ENCODE peak calls at places on chromosomes 16 and 17, in seven cellular contexts. One of them, this sample, is unnamed.

GRCh38 chr17:15954222-15954621 is 9.3 kb downstream of the ADORA2B start:
- DNase-seq in fibroblast of villous mesenchyme: peak
- DNase-seq in adrenal gland: no peak
- DNase-seq in esophagus squamous epithelium: no peak
- DNase-seq in fibroblast of the aortic adventitia: peak
- DNase-seq in cardiac fibroblast: peak
- DNase-seq in fibroblast of lung: peak
- DNase-seq in this sample: no peak

GRCh38 chr17:10702574-10702973 is 5.2 kb downstream of the ADPRM start:
- DNase-seq in esophagus squamous epithelium: no peak
- DNase-seq in fibroblast of the aortic adventitia: peak
- DNase-seq in fibroblast of villous mesenchyme: peak
- DNase-seq in adrenal gland: no peak
- DNase-seq in fibroblast of lung: peak
- DNase-seq in cardiac fibroblast: peak
- DNase-seq in this sample: no peak

GRCh38 chr17:65750166-65750565 is 188.7 kb upstream of the AXIN2 start:
- DNase-seq in cardiac fibroblast: no peak
- DNase-seq in adrenal gland: no peak
- DNase-seq in esophagus squamous epithelium: no peak
- DNase-seq in fibroblast of the aortic adventitia: no peak
- DNase-seq in fibroblast of lung: peak
- DNase-seq in fibroblast of villous mesenchyme: no peak
- DNase-seq in this sample: no peak

GRCh38 chr17:30969989-30970680 is 704 bp upstream of the RNF135 start:
- DNase-seq in fibroblast of the aortic adventitia: peak
- DNase-seq in esophagus squamous epithelium: no peak
- DNase-seq in fibroblast of villous mesenchyme: no peak
- DNase-seq in fibroblast of lung: peak
- DNase-seq in cardiac fibroblast: peak
- DNase-seq in adrenal gland: no peak
- DNase-seq in this sample: no peak

GRCh38 chr16:30839523-30840227 is 52.7 kb upstream of the ZNF629 start:
- DNase-seq in fibroblast of villous mesenchyme: no peak
- DNase-seq in esophagus squamous epithelium: no peak
- DNase-seq in fibroblast of lung: no peak
- DNase-seq in cardiac fibroblast: no peak
- DNase-seq in fibroblast of the aortic adventitia: peak
- DNase-seq in adrenal gland: no peak
- DNase-seq in this sample: no peak

GRCh38 chr17:68288375-68288774 is 2.6 kb downstream of the SLC16A6 start:
- DNase-seq in cardiac fibroblast: peak
- DNase-seq in esophagus squamous epithelium: no peak
- DNase-seq in adrenal gland: no peak
- DNase-seq in fibroblast of lung: no peak
- DNase-seq in fibroblast of villous mesenchyme: no peak
- DNase-seq in fibroblast of the aortic adventitia: no peak
- DNase-seq in this sample: peak

GRCh38 chr17:10802487-10803284 is 1.2 kb downstream of the TMEM238L start:
- DNase-seq in fibroblast of lung: no peak
- DNase-seq in cardiac fibroblast: no peak
- DNase-seq in esophagus squamous epithelium: no peak
- DNase-seq in fibroblast of villous mesenchyme: no peak
- DNase-seq in adrenal gland: no peak
- DNase-seq in fibroblast of the aortic adventitia: no peak
- DNase-seq in this sample: no peak

GRCh38 chr17:74241434-74241833 is 28.1 kb downstream of the TTYH2 start:
- DNase-seq in fibroblast of villous mesenchyme: no peak
- DNase-seq in adrenal gland: no peak
- DNase-seq in esophagus squamous epithelium: no peak
- DNase-seq in fibroblast of the aortic adventitia: peak
- DNase-seq in cardiac fibroblast: peak
- DNase-seq in fibroblast of lung: no peak
- DNase-seq in this sample: no peak

GRCh38 chr17:77494664-77495435 is 354.1 kb downstream of the SEC14L1 start:
- DNase-seq in fibroblast of lung: peak
- DNase-seq in cardiac fibroblast: peak
- DNase-seq in fibroblast of villous mesenchyme: peak
- DNase-seq in adrenal gland: peak
- DNase-seq in esophagus squamous epithelium: no peak
- DNase-seq in fibroblast of the aortic adventitia: peak
- DNase-seq in this sample: no peak

GRCh38 chr17:4033751-4034251 is 69.6 kb upstream of the ATP2A3 start:
- DNase-seq in adrenal gland: no peak
- DNase-seq in fibroblast of the aortic adventitia: no peak
- DNase-seq in fibroblast of lung: no peak
- DNase-seq in cardiac fibroblast: no peak
- DNase-seq in fibroblast of villous mesenchyme: no peak
- DNase-seq in esophagus squamous epithelium: no peak
- DNase-seq in this sample: no peak

GRCh38 chr16:49649013-49649785 is 206.7 kb downstream of the ZNF423 start:
- DNase-seq in esophagus squamous epithelium: no peak
- DNase-seq in fibroblast of the aortic adventitia: peak
- DNase-seq in adrenal gland: no peak
- DNase-seq in fibroblast of lung: peak
- DNase-seq in fibroblast of villous mesenchyme: no peak
- DNase-seq in cardiac fibroblast: peak
- DNase-seq in this sample: no peak

GRCh38 chr17:64053101-64053500 is 32.7 kb upstream of the ICAM2 start:
- DNase-seq in cardiac fibroblast: no peak
- DNase-seq in fibroblast of lung: no peak
- DNase-seq in fibroblast of the aortic adventitia: no peak
- DNase-seq in fibroblast of villous mesenchyme: no peak
- DNase-seq in esophagus squamous epithelium: no peak
- DNase-seq in adrenal gland: no peak
- DNase-seq in this sample: no peak

GRCh38 chr16:70650216-70650615 is 3.9 kb downstream of the IL34 start:
- DNase-seq in esophagus squamous epithelium: no peak
- DNase-seq in adrenal gland: no peak
- DNase-seq in cardiac fibroblast: no peak
- DNase-seq in fibroblast of lung: no peak
- DNase-seq in fibroblast of the aortic adventitia: no peak
- DNase-seq in fibroblast of villous mesenchyme: no peak
- DNase-seq in this sample: no peak

GRCh38 chr16:83968483-83968865 is 430 bp downstream of the NECAB2 start:
- DNase-seq in fibroblast of lung: no peak
- DNase-seq in fibroblast of villous mesenchyme: no peak
- DNase-seq in esophagus squamous epithelium: no peak
- DNase-seq in fibroblast of the aortic adventitia: no peak
- DNase-seq in adrenal gland: no peak
- DNase-seq in cardiac fibroblast: no peak
- DNase-seq in this sample: no peak

GRCh38 chr16:3189869-3190268 is 1.9 kb downstream of the OR1F1 start:
- DNase-seq in fibroblast of villous mesenchyme: no peak
- DNase-seq in fibroblast of the aortic adventitia: no peak
- DNase-seq in cardiac fibroblast: no peak
- DNase-seq in fibroblast of lung: no peak
- DNase-seq in esophagus squamous epithelium: no peak
- DNase-seq in adrenal gland: no peak
- DNase-seq in this sample: no peak
- H3K4me3 ChIP-seq in fibroblast of villous mesenchyme: peak
- H3K4me3 ChIP-seq in fibroblast of the aortic adventitia: peak
- H3K4me3 ChIP-seq in cardiac fibroblast: no peak
- H3K4me3 ChIP-seq in fibroblast of lung: no peak
- H3K4me3 ChIP-seq in esophagus squamous epithelium: no peak
- H3K4me3 ChIP-seq in adrenal gland: no peak
- H3K4me3 ChIP-seq in this sample: no peak

GRCh38 chr16:4517812-4518211 is 20.8 kb downstream of the CDIP1 start:
- DNase-seq in esophagus squamous epithelium: no peak
- DNase-seq in cardiac fibroblast: peak
- DNase-seq in fibroblast of villous mesenchyme: peak
- DNase-seq in fibroblast of lung: peak
- DNase-seq in fibroblast of the aortic adventitia: peak
- DNase-seq in adrenal gland: no peak
- DNase-seq in this sample: no peak
- TF ChIP-seq CTCF in esophagus squamous epithelium: peak
- TF ChIP-seq CTCF in cardiac fibroblast: peak
- TF ChIP-seq CTCF in fibroblast of villous mesenchyme: peak
- TF ChIP-seq CTCF in fibroblast of lung: peak
- TF ChIP-seq CTCF in fibroblast of the aortic adventitia: peak
- TF ChIP-seq CTCF in adrenal gland: peak
- TF ChIP-seq CTCF in this sample: peak

DNA sequence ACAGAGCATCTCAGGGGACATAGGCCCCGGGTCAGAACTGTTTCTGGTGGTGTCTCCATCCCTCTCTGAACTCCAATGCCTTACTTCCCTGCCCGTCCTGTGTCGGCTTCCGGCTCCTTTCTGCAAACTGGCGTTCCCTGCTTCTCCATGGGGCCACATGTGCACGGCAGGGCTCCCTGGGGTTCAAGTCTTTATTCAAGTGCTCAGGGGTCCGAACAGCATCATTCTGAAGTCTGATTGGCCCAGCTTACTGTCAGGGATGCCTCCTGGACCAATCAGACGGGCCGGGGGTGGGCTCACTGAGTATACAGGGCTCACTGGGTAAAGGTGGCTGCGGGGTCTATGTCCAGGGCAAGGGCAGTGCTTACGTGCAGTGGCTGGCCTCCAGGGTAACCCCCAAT is 17.1 kb downstream of the C16orf82 start:
- DNase-seq in adrenal gland: no peak
- DNase-seq in fibroblast of villous mesenchyme: no peak
- DNase-seq in esophagus squamous epithelium: no peak
- DNase-seq in fibroblast of the aortic adventitia: no peak
- DNase-seq in fibroblast of lung: no peak
- DNase-seq in cardiac fibroblast: no peak
- DNase-seq in this sample: no peak
- H3K4me3 ChIP-seq in adrenal gland: no peak
- H3K4me3 ChIP-seq in fibroblast of villous mesenchyme: no peak
- H3K4me3 ChIP-seq in esophagus squamous epithelium: no peak
- H3K4me3 ChIP-seq in fibroblast of the aortic adventitia: no peak
- H3K4me3 ChIP-seq in fibroblast of lung: no peak
- H3K4me3 ChIP-seq in cardiac fibroblast: no peak
- H3K4me3 ChIP-seq in this sample: no peak

DNA sequence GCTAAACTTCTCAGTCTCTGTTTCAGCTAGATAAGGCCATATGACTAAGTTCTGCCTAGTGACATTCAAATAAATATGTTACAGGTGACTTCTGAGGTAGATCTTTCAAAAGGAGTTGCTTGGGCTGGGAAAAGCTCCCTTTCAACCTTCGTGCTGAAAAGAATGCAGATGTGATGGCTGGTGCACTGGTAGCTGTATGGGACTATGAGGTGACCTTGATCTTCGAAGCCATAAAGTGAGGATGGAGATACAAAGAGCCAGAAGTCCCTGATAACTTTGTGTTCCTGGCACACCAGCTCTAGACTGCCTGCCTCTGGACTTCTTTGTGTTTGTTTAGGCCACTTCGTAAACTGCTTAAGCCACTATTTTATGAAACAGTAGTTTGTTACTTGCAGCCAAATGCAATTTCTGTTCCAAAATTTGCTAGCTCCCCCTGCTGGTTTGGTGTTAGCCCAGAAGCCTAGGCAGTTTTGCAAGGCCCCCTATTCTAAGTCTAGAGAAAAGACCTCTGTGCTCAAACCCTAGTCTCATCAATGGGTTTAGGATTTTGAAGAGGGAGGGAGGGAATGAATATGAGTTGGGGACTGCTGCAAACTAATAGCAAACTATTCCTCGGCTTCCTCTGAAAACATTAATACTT is 23.3 kb upstream of the ERCC4 start:
- DNase-seq in esophagus squamous epithelium: no peak
- DNase-seq in fibroblast of lung: peak
- DNase-seq in fibroblast of the aortic adventitia: no peak
- DNase-seq in cardiac fibroblast: no peak
- DNase-seq in fibroblast of villous mesenchyme: no peak
- DNase-seq in adrenal gland: no peak
- DNase-seq in this sample: no peak
- TF ChIP-seq CTCF in esophagus squamous epithelium: peak
- TF ChIP-seq CTCF in fibroblast of lung: peak
- TF ChIP-seq CTCF in fibroblast of the aortic adventitia: peak
- TF ChIP-seq CTCF in cardiac fibroblast: peak
- TF ChIP-seq CTCF in fibroblast of villous mesenchyme: peak
- TF ChIP-seq CTCF in adrenal gland: no peak
- TF ChIP-seq CTCF in this sample: peak

GRCh38 chr16:51150159-51150893 is 744 bp downstream of the SALL1 start:
- DNase-seq in fibroblast of lung: no peak
- DNase-seq in cardiac fibroblast: no peak
- DNase-seq in adrenal gland: no peak
- DNase-seq in fibroblast of villous mesenchyme: no peak
- DNase-seq in fibroblast of the aortic adventitia: no peak
- DNase-seq in esophagus squamous epithelium: no peak
- DNase-seq in this sample: no peak

GRCh38 chr16:51150894-51151320 is at the start of gene SALL1:
- DNase-seq in esophagus squamous epithelium: no peak
- DNase-seq in fibroblast of the aortic adventitia: no peak
- DNase-seq in fibroblast of lung: peak
- DNase-seq in fibroblast of villous mesenchyme: no peak
- DNase-seq in cardiac fibroblast: no peak
- DNase-seq in adrenal gland: no peak
- DNase-seq in this sample: no peak

GRCh38 chr16:51148674-51149228 is 2.3 kb downstream of the SALL1 start:
- DNase-seq in fibroblast of villous mesenchyme: peak
- DNase-seq in fibroblast of the aortic adventitia: peak
- DNase-seq in adrenal gland: no peak
- DNase-seq in cardiac fibroblast: peak
- DNase-seq in fibroblast of lung: no peak
- DNase-seq in esophagus squamous epithelium: no peak
- DNase-seq in this sample: no peak

GRCh38 chr16:51149251-51149661 is 1.8 kb downstream of the SALL1 start:
- DNase-seq in fibroblast of the aortic adventitia: no peak
- DNase-seq in fibroblast of lung: no peak
- DNase-seq in esophagus squamous epithelium: no peak
- DNase-seq in fibroblast of villous mesenchyme: no peak
- DNase-seq in cardiac fibroblast: no peak
- DNase-seq in adrenal gland: no peak
- DNase-seq in this sample: no peak

DNA sequence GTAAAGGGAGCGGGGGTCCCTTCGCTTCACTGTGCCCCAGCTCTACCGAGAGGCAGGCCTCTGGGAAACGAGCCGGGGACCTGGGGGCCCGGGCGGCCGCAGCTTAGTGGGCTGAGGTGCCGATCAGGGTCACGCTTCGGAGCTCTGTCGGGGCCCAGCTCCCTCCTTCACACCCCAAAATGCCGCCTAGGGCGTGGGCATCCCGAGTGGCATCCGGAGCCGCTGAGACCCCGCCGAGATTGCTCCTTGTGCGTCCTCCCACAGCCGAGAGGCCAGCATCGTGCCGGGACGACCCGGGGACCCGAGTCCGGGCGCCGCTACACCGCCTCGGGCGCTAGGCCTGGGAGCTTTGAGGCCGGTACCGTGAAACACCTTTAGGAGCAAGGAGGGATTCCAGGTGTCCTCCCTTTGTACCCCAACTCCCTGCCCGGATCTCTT is 1.3 kb downstream of the SALL1 start:
- DNase-seq in fibroblast of the aortic adventitia: no peak
- DNase-seq in cardiac fibroblast: no peak
- DNase-seq in adrenal gland: no peak
- DNase-seq in esophagus squamous epithelium: no peak
- DNase-seq in fibroblast of lung: no peak
- DNase-seq in fibroblast of villous mesenchyme: no peak
- DNase-seq in this sample: no peak
- H3K4me3 ChIP-seq in fibroblast of the aortic adventitia: peak
- H3K4me3 ChIP-seq in cardiac fibroblast: no peak
- H3K4me3 ChIP-seq in adrenal gland: no peak
- H3K4me3 ChIP-seq in esophagus squamous epithelium: peak
- H3K4me3 ChIP-seq in fibroblast of lung: no peak
- H3K4me3 ChIP-seq in fibroblast of villous mesenchyme: peak
- H3K4me3 ChIP-seq in this sample: no peak